ENCODE peak calls at places on chromosomes 2 and 18, in four cellular contexts. M is HepG2, L is K562, S is GM12878. U is an unnamed sample.

GRCh38 chr2:112317303-112318158 is 42.1 kb downstream of the ZC3H6 start:
- DNase-seq in M (peak; percentile 62), L (no peak), S (no peak), U (no peak)

GRCh38 chr2:48787580-48787979 is 32.1 kb upstream of the LHCGR start:
- DNase-seq in M (no peak), L (no peak), S (no peak), U (no peak)

GRCh38 chr2:238439093-238439849 is 12.5 kb downstream of the ASB1 start:
- DNase-seq in M (no peak), L (no peak), S (no peak), U (no peak)

GRCh38 chr2:240904216-240905175 is 1.6 kb upstream of the CROCC2 start:
- DNase-seq in M (no peak), L (no peak), S (no peak), U (no peak)

GRCh38 chr2:233643128-233643527 is 6.9 kb downstream of the UGT1A10 start:
- DNase-seq in M (peak; percentile 36), L (no peak), S (no peak), U (peak; percentile 62)

GRCh38 chr2:231425291-231425810 is 29.8 kb downstream of the B3GNT7 start:
- DNase-seq in M (peak; percentile 24), L (no peak), S (no peak), U (no peak)

GRCh38 chr2:3665886-3666612 is 8.0 kb downstream of the ALLC start:
- DNase-seq in M (peak; percentile 76), L (no peak), S (no peak), U (no peak)

GRCh38 chr2:234091432-234091879 is 41.0 kb downstream of the SPP2 start:
- DNase-seq in M (no peak), L (no peak), S (no peak), U (no peak)

GRCh38 chr18:50869150-50869549 is 9.8 kb upstream of the ME2 start:
- DNase-seq in M (no peak), L (no peak), S (no peak), U (no peak)

GRCh38 chr2:86789687-86790133 is 1.0 kb downstream of the CD8A start:
- DNase-seq in M (no peak), L (no peak), S (no peak), U (peak; percentile 23)

GRCh38 chr2:120988051-120988707 is 252.5 kb downstream of the GLI2 start:
- DNase-seq in M (no peak), L (no peak), S (no peak), U (no peak)

GRCh38 chr2:241061275-241061674 is 40.8 kb downstream of the MTERF4 start:
- DNase-seq in M (no peak), L (no peak), S (no peak), U (no peak)

GRCh38 chr2:219171231-219171651 is 1.4 kb upstream of the SLC23A3 start:
- DNase-seq in M (peak; percentile 62), L (peak; percentile 43), S (no peak), U (peak; percentile 23)

GRCh38 chr18:6741290-6741689 is 11.8 kb downstream of the ARHGAP28 start:
- DNase-seq in M (no peak), L (peak; percentile 19), S (no peak), U (no peak)

GRCh38 chr2:207226243-207226642 is 60.5 kb upstream of the KLF7 start:
- DNase-seq in M (no peak), L (no peak), S (no peak), U (no peak)

GRCh38 chr2:232535761-232536530 is 3.5 kb upstream of the CHRNG start:
- DNase-seq in M (no peak), L (no peak), S (no peak), U (no peak)

GRCh38 chr2:27552941-27553340 is 29.9 kb upstream of the ZNF512 start:
- DNase-seq in M (no peak), L (no peak), S (no peak), U (no peak)

GRCh38 chr2:236865052-236865451 is 220.6 kb upstream of the COPS8 start:
- DNase-seq in M (no peak), L (no peak), S (no peak), U (no peak)

GRCh38 chr2:102306125-102306524 is 5.2 kb upstream of the IL1RL1 start:
- DNase-seq in M (no peak), L (no peak), S (no peak), U (no peak)

GRCh38 chr2:42829556-42830510 is 37.5 kb upstream of the HAAO start:
- DNase-seq in M (no peak), L (no peak), S (no peak), U (no peak)

GRCh38 chr2:16041466-16041810 is 101.1 kb downstream of the MYCN start:
- DNase-seq in M (no peak), L (no peak), S (no peak), U (no peak)

GRCh38 chr2:72579595-72580180 is 246.1 kb downstream of the EXOC6B start:
- DNase-seq in M (peak; percentile 70), L (peak; percentile 17), S (no peak), U (no peak)

GRCh38 chr2:72940786-72941185 is 23.5 kb downstream of the EMX1 start:
- DNase-seq in M (no peak), L (no peak), S (no peak), U (peak; percentile 30)

GRCh38 chr2:239687441-239687840 is 286.6 kb upstream of the HDAC4 start:
- DNase-seq in M (no peak), L (no peak), S (no peak), U (no peak)

GRCh38 chr18:58997811-58998337 is 133.2 kb downstream of the ZNF532 start:
- DNase-seq in M (no peak), L (no peak), S (no peak), U (no peak)

GRCh38 chr2:220736778-220737177 is 835.3 kb downstream of the EPHA4 start:
- DNase-seq in M (no peak), L (no peak), S (no peak), U (no peak)

GRCh38 chr2:98822301-98823164 is 91.6 kb upstream of the MGAT4A start:
- DNase-seq in M (no peak), L (no peak), S (no peak), U (peak; percentile 72)
- TF ChIP-seq CBFB in M (no peak), L (no peak), S (no peak), U (peak; percentile 84)

GRCh38 chr18:79788096-79789085 is 9.3 kb upstream of the KCNG2 start:
- DNase-seq in M (no peak), L (no peak), S (no peak), U (peak; percentile 66)

GRCh38 chr18:79789091-79789891 is 8.4 kb upstream of the KCNG2 start:
- DNase-seq in M (no peak), L (no peak), S (no peak), U (no peak)

GRCh38 chr18:79791141-79791972 is 6.4 kb upstream of the KCNG2 start:
- DNase-seq in M (peak; percentile 95), L (no peak), S (no peak), U (no peak)

GRCh38 chr18:79792096-79792987 is 5.4 kb upstream of the KCNG2 start:
- DNase-seq in M (no peak), L (no peak), S (no peak), U (no peak)

DNA sequence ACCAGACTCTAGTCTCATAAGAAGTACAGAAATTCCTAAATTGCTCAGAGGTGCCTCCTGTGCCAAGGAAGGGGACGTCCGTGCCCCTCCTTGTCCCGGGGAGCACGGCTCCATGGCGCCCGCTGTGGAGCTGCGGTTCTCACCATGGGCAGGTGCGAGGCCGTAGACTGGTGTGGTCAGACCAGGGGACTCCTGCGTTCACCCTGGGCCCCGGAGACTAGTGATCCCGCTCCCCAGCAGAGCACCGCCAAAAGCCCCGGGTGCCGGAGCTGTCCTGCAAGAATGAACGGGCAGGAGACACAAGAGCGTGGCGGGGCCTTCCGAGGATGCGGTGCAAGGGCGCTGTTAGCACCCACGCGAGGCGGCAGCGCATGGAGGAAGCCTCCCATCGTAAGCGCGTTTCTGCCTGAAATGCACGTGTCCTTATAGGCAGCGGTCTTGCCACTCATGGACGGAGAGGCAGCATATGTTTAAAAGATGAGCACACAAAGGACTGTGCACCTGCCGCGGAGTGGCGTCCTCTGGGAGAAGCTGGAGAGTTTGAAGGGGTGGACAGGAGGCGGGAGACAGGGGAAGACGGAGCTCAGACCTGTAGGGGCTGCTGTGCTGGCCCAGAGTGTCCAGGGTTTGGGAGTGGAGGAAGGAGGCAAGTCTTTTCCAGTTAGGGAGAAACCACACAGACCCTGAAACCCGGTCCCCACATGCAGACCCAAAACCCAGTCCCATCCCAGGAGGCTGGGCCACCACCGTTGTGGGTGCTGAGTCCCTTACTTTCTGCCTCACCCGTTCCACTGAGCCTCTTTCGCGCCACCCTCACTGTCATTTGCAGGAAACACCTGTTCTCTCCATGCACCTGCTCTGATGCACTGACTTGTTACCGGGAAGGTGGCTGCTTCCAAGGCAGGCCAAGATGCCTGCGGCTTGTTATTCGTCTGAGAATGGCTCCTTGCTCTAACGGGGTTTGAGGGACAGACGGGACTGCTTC is 7.5 kb upstream of the KCNG2 start:
- DNase-seq in M (no peak), L (no peak), S (no peak), U (no peak)
- TF ChIP-seq CBFB in M (no peak), L (no peak), S (no peak), U (no peak)

GRCh38 chr2:78532762-78533399 is 492.6 kb upstream of the REG3G start:
- DNase-seq in M (no peak), L (no peak), S (no peak), U (no peak)
- TF ChIP-seq CBFB in M (no peak), L (no peak), S (no peak), U (no peak)

GRCh38 chr2:69255760-69256159 is 131.3 kb downstream of the GFPT1 start:
- DNase-seq in M (no peak), L (no peak), S (no peak), U (no peak)

GRCh38 chr2:69253893-69254292 is 133.1 kb downstream of the GFPT1 start:
- DNase-seq in M (no peak), L (no peak), S (no peak), U (no peak)

GRCh38 chr2:69248232-69248631 is 138.8 kb downstream of the GFPT1 start:
- DNase-seq in M (no peak), L (no peak), S (no peak), U (no peak)

GRCh38 chr2:69250981-69251380 is 136.0 kb downstream of the GFPT1 start:
- DNase-seq in M (no peak), L (no peak), S (no peak), U (no peak)

DNA sequence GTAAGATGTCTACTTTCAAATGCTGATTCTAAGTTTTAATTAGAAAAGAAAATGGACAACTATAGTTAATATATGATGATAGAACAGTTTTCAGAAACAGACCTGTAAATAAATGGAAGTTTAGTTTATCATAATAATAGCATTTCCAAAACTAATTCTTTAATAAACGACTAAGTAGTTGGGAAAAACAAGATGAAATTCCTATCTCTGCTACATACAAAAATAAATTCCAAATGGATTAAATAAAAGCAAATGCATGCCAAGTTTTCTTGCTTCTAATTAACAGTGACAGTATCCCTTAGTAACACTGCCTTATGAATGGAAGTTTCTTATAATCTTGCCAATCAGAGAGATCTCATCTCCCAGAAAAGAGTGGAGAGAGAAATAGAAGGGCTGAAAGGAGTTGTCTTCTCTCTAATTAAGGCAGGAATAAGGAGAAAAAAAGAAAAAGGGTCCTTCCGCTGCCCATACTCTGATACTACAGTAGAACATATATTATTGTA is 133.9 kb downstream of the GFPT1 start:
- DNase-seq in M (no peak), L (no peak), S (no peak), U (no peak)
- TF ChIP-seq CBFB in M (no peak), L (no peak), S (no peak), U (no peak)

GRCh38 chr2:1837022-1837421 is 92.7 kb upstream of the PXDN start:
- DNase-seq in M (no peak), L (no peak), S (no peak), U (no peak)
- TF ChIP-seq CBFB in M (no peak), L (no peak), S (no peak), U (no peak)